ENCODE peak calls at places on chromosomes 11 and 22, in ten cellular contexts. One of them, this sample, is unnamed.

GRCh38 chr11:42410251-42410956 is 901.4 kb upstream of the API5 start:
- DNase-seq in stimulated activated CD4-positive, alpha-beta T cell treated with anti-CD3 and anti-CD28 coated beads, TNF-alpha, amount 100 ng/mL, for 1 hour: no peak
- DNase-seq in MCF 10A: no peak
- DNase-seq in cardiac fibroblast: no peak
- DNase-seq in EL: no peak
- DNase-seq in NCI-H1417: no peak
- DNase-seq in activated naive CD4-positive, alpha-beta T cell treated with Interleukin-2 at 50 U/mL for 16 hours: no peak
- DNase-seq in WTC11: no peak
- DNase-seq in left colon: no peak
- DNase-seq in SK-N-SH: no peak
- DNase-seq in this sample: no peak

GRCh38 chr11:121321614-121322243 is 29.2 kb downstream of the SC5D start:
- DNase-seq in stimulated activated CD4-positive, alpha-beta T cell treated with anti-CD3 and anti-CD28 coated beads, TNF-alpha, amount 100 ng/mL, for 1 hour: no peak
- DNase-seq in MCF 10A: peak; percentile 59
- DNase-seq in cardiac fibroblast: peak; percentile 39
- DNase-seq in EL: peak; percentile 2
- DNase-seq in NCI-H1417: peak; percentile 19
- DNase-seq in activated naive CD4-positive, alpha-beta T cell treated with Interleukin-2 at 50 U/mL for 16 hours: peak; percentile 13
- DNase-seq in WTC11: peak; percentile 46
- DNase-seq in left colon: peak; percentile 35
- DNase-seq in SK-N-SH: no peak
- DNase-seq in this sample: peak; percentile 53

GRCh38 chr22:44133901-44134511 is 46.7 kb upstream of the PARVG start:
- DNase-seq in stimulated activated CD4-positive, alpha-beta T cell treated with anti-CD3 and anti-CD28 coated beads, TNF-alpha, amount 100 ng/mL, for 1 hour: no peak
- DNase-seq in MCF 10A: no peak
- DNase-seq in cardiac fibroblast: peak; percentile 18
- DNase-seq in EL: no peak
- DNase-seq in NCI-H1417: no peak
- DNase-seq in activated naive CD4-positive, alpha-beta T cell treated with Interleukin-2 at 50 U/mL for 16 hours: no peak
- DNase-seq in WTC11: no peak
- DNase-seq in left colon: no peak
- DNase-seq in SK-N-SH: no peak
- DNase-seq in this sample: no peak

GRCh38 chr11:36367806-36368680 is 72.0 kb downstream of the PRR5L start:
- DNase-seq in stimulated activated CD4-positive, alpha-beta T cell treated with anti-CD3 and anti-CD28 coated beads, TNF-alpha, amount 100 ng/mL, for 1 hour: no peak
- DNase-seq in MCF 10A: no peak
- DNase-seq in cardiac fibroblast: peak; percentile 21
- DNase-seq in EL: no peak
- DNase-seq in NCI-H1417: no peak
- DNase-seq in activated naive CD4-positive, alpha-beta T cell treated with Interleukin-2 at 50 U/mL for 16 hours: no peak
- DNase-seq in WTC11: no peak
- DNase-seq in left colon: no peak
- DNase-seq in SK-N-SH: no peak
- DNase-seq in this sample: no peak

GRCh38 chr22:24681236-24681635 is 78.2 kb downstream of the GGT1 start:
- DNase-seq in stimulated activated CD4-positive, alpha-beta T cell treated with anti-CD3 and anti-CD28 coated beads, TNF-alpha, amount 100 ng/mL, for 1 hour: no peak
- DNase-seq in MCF 10A: no peak
- DNase-seq in cardiac fibroblast: peak; percentile 88
- DNase-seq in EL: peak; percentile 86
- DNase-seq in NCI-H1417: no peak
- DNase-seq in activated naive CD4-positive, alpha-beta T cell treated with Interleukin-2 at 50 U/mL for 16 hours: no peak
- DNase-seq in WTC11: no peak
- DNase-seq in left colon: no peak
- DNase-seq in SK-N-SH: no peak
- DNase-seq in this sample: no peak

GRCh38 chr22:46706060-46706459 is 32.0 kb downstream of the CERK start:
- DNase-seq in stimulated activated CD4-positive, alpha-beta T cell treated with anti-CD3 and anti-CD28 coated beads, TNF-alpha, amount 100 ng/mL, for 1 hour: no peak
- DNase-seq in MCF 10A: no peak
- DNase-seq in cardiac fibroblast: no peak
- DNase-seq in EL: no peak
- DNase-seq in NCI-H1417: no peak
- DNase-seq in activated naive CD4-positive, alpha-beta T cell treated with Interleukin-2 at 50 U/mL for 16 hours: no peak
- DNase-seq in WTC11: no peak
- DNase-seq in left colon: no peak
- DNase-seq in SK-N-SH: no peak
- DNase-seq in this sample: no peak

GRCh38 chr11:44398266-44399045 is 88.5 kb upstream of the ALX4 start:
- DNase-seq in stimulated activated CD4-positive, alpha-beta T cell treated with anti-CD3 and anti-CD28 coated beads, TNF-alpha, amount 100 ng/mL, for 1 hour: no peak
- DNase-seq in MCF 10A: no peak
- DNase-seq in cardiac fibroblast: no peak
- DNase-seq in EL: no peak
- DNase-seq in NCI-H1417: no peak
- DNase-seq in activated naive CD4-positive, alpha-beta T cell treated with Interleukin-2 at 50 U/mL for 16 hours: no peak
- DNase-seq in WTC11: no peak
- DNase-seq in left colon: no peak
- DNase-seq in SK-N-SH: no peak
- DNase-seq in this sample: no peak

GRCh38 chr22:47355388-47355725 is 592.9 kb downstream of the TBC1D22A start:
- DNase-seq in stimulated activated CD4-positive, alpha-beta T cell treated with anti-CD3 and anti-CD28 coated beads, TNF-alpha, amount 100 ng/mL, for 1 hour: no peak
- DNase-seq in MCF 10A: no peak
- DNase-seq in cardiac fibroblast: no peak
- DNase-seq in EL: no peak
- DNase-seq in NCI-H1417: no peak
- DNase-seq in activated naive CD4-positive, alpha-beta T cell treated with Interleukin-2 at 50 U/mL for 16 hours: no peak
- DNase-seq in WTC11: no peak
- DNase-seq in left colon: no peak
- DNase-seq in SK-N-SH: no peak
- DNase-seq in this sample: no peak

GRCh38 chr11:46330887-46331652 is 16.2 kb upstream of the DGKZ start:
- DNase-seq in stimulated activated CD4-positive, alpha-beta T cell treated with anti-CD3 and anti-CD28 coated beads, TNF-alpha, amount 100 ng/mL, for 1 hour: no peak
- DNase-seq in MCF 10A: no peak
- DNase-seq in cardiac fibroblast: no peak
- DNase-seq in EL: no peak
- DNase-seq in NCI-H1417: no peak
- DNase-seq in activated naive CD4-positive, alpha-beta T cell treated with Interleukin-2 at 50 U/mL for 16 hours: peak; percentile 49
- DNase-seq in WTC11: no peak
- DNase-seq in left colon: no peak
- DNase-seq in SK-N-SH: no peak
- DNase-seq in this sample: no peak

GRCh38 chr11:55726715-55727324 is 46.4 kb upstream of the OR5D13 start:
- DNase-seq in stimulated activated CD4-positive, alpha-beta T cell treated with anti-CD3 and anti-CD28 coated beads, TNF-alpha, amount 100 ng/mL, for 1 hour: no peak
- DNase-seq in MCF 10A: no peak
- DNase-seq in cardiac fibroblast: no peak
- DNase-seq in EL: no peak
- DNase-seq in NCI-H1417: no peak
- DNase-seq in activated naive CD4-positive, alpha-beta T cell treated with Interleukin-2 at 50 U/mL for 16 hours: no peak
- DNase-seq in WTC11: peak; percentile 10
- DNase-seq in left colon: no peak
- DNase-seq in SK-N-SH: peak; percentile 11
- DNase-seq in this sample: no peak

GRCh38 chr11:8706673-8707432 is 24.3 kb downstream of the RPL27A start:
- DNase-seq in stimulated activated CD4-positive, alpha-beta T cell treated with anti-CD3 and anti-CD28 coated beads, TNF-alpha, amount 100 ng/mL, for 1 hour: no peak
- DNase-seq in MCF 10A: no peak
- DNase-seq in cardiac fibroblast: no peak
- DNase-seq in EL: no peak
- DNase-seq in NCI-H1417: no peak
- DNase-seq in activated naive CD4-positive, alpha-beta T cell treated with Interleukin-2 at 50 U/mL for 16 hours: no peak
- DNase-seq in WTC11: no peak
- DNase-seq in left colon: no peak
- DNase-seq in SK-N-SH: no peak
- DNase-seq in this sample: no peak

GRCh38 chr22:31155425-31155824 is 4.6 kb upstream of the RNF185 start:
- DNase-seq in stimulated activated CD4-positive, alpha-beta T cell treated with anti-CD3 and anti-CD28 coated beads, TNF-alpha, amount 100 ng/mL, for 1 hour: no peak
- DNase-seq in MCF 10A: no peak
- DNase-seq in cardiac fibroblast: peak; percentile 40
- DNase-seq in EL: peak; percentile 62
- DNase-seq in NCI-H1417: no peak
- DNase-seq in activated naive CD4-positive, alpha-beta T cell treated with Interleukin-2 at 50 U/mL for 16 hours: no peak
- DNase-seq in WTC11: no peak
- DNase-seq in left colon: no peak
- DNase-seq in SK-N-SH: no peak
- DNase-seq in this sample: no peak

GRCh38 chr22:50305393-50305657 is 2.1 kb downstream of the PLXNB2 start:
- DNase-seq in stimulated activated CD4-positive, alpha-beta T cell treated with anti-CD3 and anti-CD28 coated beads, TNF-alpha, amount 100 ng/mL, for 1 hour: no peak
- DNase-seq in MCF 10A: no peak
- DNase-seq in cardiac fibroblast: no peak
- DNase-seq in EL: no peak
- DNase-seq in NCI-H1417: no peak
- DNase-seq in activated naive CD4-positive, alpha-beta T cell treated with Interleukin-2 at 50 U/mL for 16 hours: no peak
- DNase-seq in WTC11: no peak
- DNase-seq in left colon: no peak
- DNase-seq in SK-N-SH: no peak
- DNase-seq in this sample: no peak

GRCh38 chr22:37566329-37566837 is 6.1 kb downstream of the CDC42EP1 start:
- DNase-seq in stimulated activated CD4-positive, alpha-beta T cell treated with anti-CD3 and anti-CD28 coated beads, TNF-alpha, amount 100 ng/mL, for 1 hour: no peak
- DNase-seq in MCF 10A: no peak
- DNase-seq in cardiac fibroblast: no peak
- DNase-seq in EL: no peak
- DNase-seq in NCI-H1417: no peak
- DNase-seq in activated naive CD4-positive, alpha-beta T cell treated with Interleukin-2 at 50 U/mL for 16 hours: peak; percentile 49
- DNase-seq in WTC11: no peak
- DNase-seq in left colon: peak; percentile 50
- DNase-seq in SK-N-SH: no peak
- DNase-seq in this sample: no peak

GRCh38 chr22:42868751-42869251 is 11.7 kb upstream of the ARFGAP3 start:
- DNase-seq in stimulated activated CD4-positive, alpha-beta T cell treated with anti-CD3 and anti-CD28 coated beads, TNF-alpha, amount 100 ng/mL, for 1 hour: no peak
- DNase-seq in MCF 10A: no peak
- DNase-seq in cardiac fibroblast: no peak
- DNase-seq in EL: no peak
- DNase-seq in NCI-H1417: no peak
- DNase-seq in activated naive CD4-positive, alpha-beta T cell treated with Interleukin-2 at 50 U/mL for 16 hours: no peak
- DNase-seq in WTC11: no peak
- DNase-seq in left colon: no peak
- DNase-seq in SK-N-SH: no peak
- DNase-seq in this sample: peak; percentile 45

GRCh38 chr22:36293606-36294292 is 40.8 kb downstream of the APOL1 start:
- DNase-seq in stimulated activated CD4-positive, alpha-beta T cell treated with anti-CD3 and anti-CD28 coated beads, TNF-alpha, amount 100 ng/mL, for 1 hour: no peak
- DNase-seq in MCF 10A: no peak
- DNase-seq in cardiac fibroblast: no peak
- DNase-seq in EL: no peak
- DNase-seq in NCI-H1417: no peak
- DNase-seq in activated naive CD4-positive, alpha-beta T cell treated with Interleukin-2 at 50 U/mL for 16 hours: no peak
- DNase-seq in WTC11: no peak
- DNase-seq in left colon: no peak
- DNase-seq in SK-N-SH: no peak
- DNase-seq in this sample: no peak

GRCh38 chr22:43176090-43176489 is 10.8 kb downstream of the TTLL12 start:
- DNase-seq in stimulated activated CD4-positive, alpha-beta T cell treated with anti-CD3 and anti-CD28 coated beads, TNF-alpha, amount 100 ng/mL, for 1 hour: no peak
- DNase-seq in MCF 10A: no peak
- DNase-seq in cardiac fibroblast: no peak
- DNase-seq in EL: no peak
- DNase-seq in NCI-H1417: no peak
- DNase-seq in activated naive CD4-positive, alpha-beta T cell treated with Interleukin-2 at 50 U/mL for 16 hours: no peak
- DNase-seq in WTC11: no peak
- DNase-seq in left colon: no peak
- DNase-seq in SK-N-SH: no peak
- DNase-seq in this sample: no peak

GRCh38 chr22:29003975-29004646 is 57.5 kb downstream of the C22orf31 start:
- DNase-seq in stimulated activated CD4-positive, alpha-beta T cell treated with anti-CD3 and anti-CD28 coated beads, TNF-alpha, amount 100 ng/mL, for 1 hour: no peak
- DNase-seq in MCF 10A: peak; percentile 13
- DNase-seq in cardiac fibroblast: no peak
- DNase-seq in EL: no peak
- DNase-seq in NCI-H1417: peak; percentile 46
- DNase-seq in activated naive CD4-positive, alpha-beta T cell treated with Interleukin-2 at 50 U/mL for 16 hours: no peak
- DNase-seq in WTC11: peak; percentile 35
- DNase-seq in left colon: no peak
- DNase-seq in SK-N-SH: no peak
- DNase-seq in this sample: peak; percentile 69

GRCh38 chr11:41926339-41926738 is 466.9 kb upstream of the LRRC4C start:
- DNase-seq in stimulated activated CD4-positive, alpha-beta T cell treated with anti-CD3 and anti-CD28 coated beads, TNF-alpha, amount 100 ng/mL, for 1 hour: no peak
- DNase-seq in MCF 10A: no peak
- DNase-seq in cardiac fibroblast: no peak
- DNase-seq in EL: no peak
- DNase-seq in NCI-H1417: no peak
- DNase-seq in activated naive CD4-positive, alpha-beta T cell treated with Interleukin-2 at 50 U/mL for 16 hours: no peak
- DNase-seq in WTC11: no peak
- DNase-seq in left colon: no peak
- DNase-seq in SK-N-SH: no peak
- DNase-seq in this sample: no peak

GRCh38 chr22:45291061-45291930 is 6.5 kb downstream of the UPK3A start:
- DNase-seq in stimulated activated CD4-positive, alpha-beta T cell treated with anti-CD3 and anti-CD28 coated beads, TNF-alpha, amount 100 ng/mL, for 1 hour: no peak
- DNase-seq in MCF 10A: no peak
- DNase-seq in cardiac fibroblast: no peak
- DNase-seq in EL: no peak
- DNase-seq in NCI-H1417: no peak
- DNase-seq in activated naive CD4-positive, alpha-beta T cell treated with Interleukin-2 at 50 U/mL for 16 hours: peak; percentile 18
- DNase-seq in WTC11: no peak
- DNase-seq in left colon: no peak
- DNase-seq in SK-N-SH: no peak
- DNase-seq in this sample: no peak

GRCh38 chr11:111438846-111439520 is 59.9 kb upstream of the POU2AF1 start:
- DNase-seq in stimulated activated CD4-positive, alpha-beta T cell treated with anti-CD3 and anti-CD28 coated beads, TNF-alpha, amount 100 ng/mL, for 1 hour: no peak
- DNase-seq in MCF 10A: no peak
- DNase-seq in cardiac fibroblast: no peak
- DNase-seq in EL: no peak
- DNase-seq in NCI-H1417: no peak
- DNase-seq in activated naive CD4-positive, alpha-beta T cell treated with Interleukin-2 at 50 U/mL for 16 hours: no peak
- DNase-seq in WTC11: no peak
- DNase-seq in left colon: no peak
- DNase-seq in SK-N-SH: no peak
- DNase-seq in this sample: no peak

GRCh38 chr11:115919341-115920086 is 415.3 kb upstream of the CADM1 start:
- DNase-seq in stimulated activated CD4-positive, alpha-beta T cell treated with anti-CD3 and anti-CD28 coated beads, TNF-alpha, amount 100 ng/mL, for 1 hour: no peak
- DNase-seq in MCF 10A: no peak
- DNase-seq in cardiac fibroblast: peak; percentile 18
- DNase-seq in EL: no peak
- DNase-seq in NCI-H1417: no peak
- DNase-seq in activated naive CD4-positive, alpha-beta T cell treated with Interleukin-2 at 50 U/mL for 16 hours: no peak
- DNase-seq in WTC11: no peak
- DNase-seq in left colon: no peak
- DNase-seq in SK-N-SH: no peak
- DNase-seq in this sample: no peak

GRCh38 chr11:104661481-104661880 is 236.8 kb downstream of the CASP12 start:
- DNase-seq in stimulated activated CD4-positive, alpha-beta T cell treated with anti-CD3 and anti-CD28 coated beads, TNF-alpha, amount 100 ng/mL, for 1 hour: no peak
- DNase-seq in MCF 10A: no peak
- DNase-seq in cardiac fibroblast: no peak
- DNase-seq in EL: no peak
- DNase-seq in NCI-H1417: no peak
- DNase-seq in activated naive CD4-positive, alpha-beta T cell treated with Interleukin-2 at 50 U/mL for 16 hours: no peak
- DNase-seq in WTC11: no peak
- DNase-seq in left colon: no peak
- DNase-seq in SK-N-SH: no peak
- DNase-seq in this sample: no peak

GRCh38 chr22:50526849-50527801 is 1.7 kb upstream of the SCO2 start:
- DNase-seq in stimulated activated CD4-positive, alpha-beta T cell treated with anti-CD3 and anti-CD28 coated beads, TNF-alpha, amount 100 ng/mL, for 1 hour: no peak
- DNase-seq in MCF 10A: peak; percentile 29
- DNase-seq in cardiac fibroblast: peak; percentile 29
- DNase-seq in EL: peak; percentile 40
- DNase-seq in NCI-H1417: peak; percentile 41
- DNase-seq in activated naive CD4-positive, alpha-beta T cell treated with Interleukin-2 at 50 U/mL for 16 hours: peak; percentile 47
- DNase-seq in WTC11: peak; percentile 71
- DNase-seq in left colon: peak; percentile 61
- DNase-seq in SK-N-SH: peak; percentile 77
- DNase-seq in this sample: peak; percentile 71

GRCh38 chr11:43819926-43820325 is 60.7 kb upstream of the ALKBH3 start:
- DNase-seq in stimulated activated CD4-positive, alpha-beta T cell treated with anti-CD3 and anti-CD28 coated beads, TNF-alpha, amount 100 ng/mL, for 1 hour: no peak
- DNase-seq in MCF 10A: no peak
- DNase-seq in cardiac fibroblast: no peak
- DNase-seq in EL: no peak
- DNase-seq in NCI-H1417: no peak
- DNase-seq in activated naive CD4-positive, alpha-beta T cell treated with Interleukin-2 at 50 U/mL for 16 hours: no peak
- DNase-seq in WTC11: no peak
- DNase-seq in left colon: no peak
- DNase-seq in SK-N-SH: no peak
- DNase-seq in this sample: no peak

GRCh38 chr11:125621995-125622394 is 3.0 kb upstream of the CHEK1 start:
- DNase-seq in stimulated activated CD4-positive, alpha-beta T cell treated with anti-CD3 and anti-CD28 coated beads, TNF-alpha, amount 100 ng/mL, for 1 hour: no peak
- DNase-seq in MCF 10A: peak; percentile 54
- DNase-seq in cardiac fibroblast: peak; percentile 50
- DNase-seq in EL: peak; percentile 78
- DNase-seq in NCI-H1417: no peak
- DNase-seq in activated naive CD4-positive, alpha-beta T cell treated with Interleukin-2 at 50 U/mL for 16 hours: no peak
- DNase-seq in WTC11: no peak
- DNase-seq in left colon: no peak
- DNase-seq in SK-N-SH: no peak
- DNase-seq in this sample: no peak

GRCh38 chr11:86145439-86146156 is 76.7 kb upstream of the PICALM start:
- DNase-seq in stimulated activated CD4-positive, alpha-beta T cell treated with anti-CD3 and anti-CD28 coated beads, TNF-alpha, amount 100 ng/mL, for 1 hour: no peak
- DNase-seq in MCF 10A: no peak
- DNase-seq in cardiac fibroblast: no peak
- DNase-seq in EL: no peak
- DNase-seq in NCI-H1417: no peak
- DNase-seq in activated naive CD4-positive, alpha-beta T cell treated with Interleukin-2 at 50 U/mL for 16 hours: no peak
- DNase-seq in WTC11: no peak
- DNase-seq in left colon: no peak
- DNase-seq in SK-N-SH: no peak
- DNase-seq in this sample: no peak

GRCh38 chr11:122984186-122985011 is 2.8 kb upstream of the BSX start:
- DNase-seq in stimulated activated CD4-positive, alpha-beta T cell treated with anti-CD3 and anti-CD28 coated beads, TNF-alpha, amount 100 ng/mL, for 1 hour: no peak
- DNase-seq in MCF 10A: no peak
- DNase-seq in cardiac fibroblast: peak; percentile 10
- DNase-seq in EL: peak; percentile 34
- DNase-seq in NCI-H1417: peak; percentile 59
- DNase-seq in activated naive CD4-positive, alpha-beta T cell treated with Interleukin-2 at 50 U/mL for 16 hours: no peak
- DNase-seq in WTC11: peak; percentile 56
- DNase-seq in left colon: no peak
- DNase-seq in SK-N-SH: peak; percentile 85
- DNase-seq in this sample: no peak